ENCODE peak calls at places on chromosome 20, in five cellular contexts. One of them, this sample, is unnamed.
A peak's percentile ranks its signal among the peaks of the same experiment; 100 is the strongest.

GRCh38 chr20:8131598-8132014 is 460 bp upstream of the PLCB1 start:
- DNase-seq in neural crest cell: no peak
- DNase-seq in cardiac fibroblast: peak; percentile 62
- DNase-seq in colonic mucosa: no peak
- DNase-seq in right atrium auricular region: no peak
- DNase-seq in this sample: no peak

GRCh38 chr20:53845980-53846379 is 224.4 kb downstream of the BCAS1 start:
- DNase-seq in right atrium auricular region: no peak
- DNase-seq in colonic mucosa: no peak
- DNase-seq in neural crest cell: no peak
- DNase-seq in cardiac fibroblast: no peak
- DNase-seq in this sample: no peak

GRCh38 chr20:57507477-57507876 is 17.5 kb downstream of the CTCFL start:
- DNase-seq in cardiac fibroblast: peak; percentile 6
- DNase-seq in neural crest cell: no peak
- DNase-seq in right atrium auricular region: no peak
- DNase-seq in colonic mucosa: no peak
- DNase-seq in this sample: peak; percentile 23

GRCh38 chr20:64225828-64226598 is 29.5 kb upstream of the PCMTD2 start:
- DNase-seq in cardiac fibroblast: no peak
- DNase-seq in right atrium auricular region: no peak
- DNase-seq in colonic mucosa: no peak
- DNase-seq in neural crest cell: no peak
- DNase-seq in this sample: no peak

GRCh38 chr20:47777220-47777619 is 8.1 kb downstream of the SULF2 start:
- DNase-seq in colonic mucosa: no peak
- DNase-seq in neural crest cell: no peak
- DNase-seq in right atrium auricular region: no peak
- DNase-seq in cardiac fibroblast: no peak
- DNase-seq in this sample: no peak

GRCh38 chr20:59618131-59618530 is 13.8 kb downstream of the PHACTR3 start:
- DNase-seq in neural crest cell: no peak
- DNase-seq in cardiac fibroblast: no peak
- DNase-seq in colonic mucosa: no peak
- DNase-seq in right atrium auricular region: no peak
- DNase-seq in this sample: no peak

GRCh38 chr20:37651932-37652331 is 41.9 kb upstream of the CTNNBL1 start:
- DNase-seq in cardiac fibroblast: peak; percentile 15
- DNase-seq in right atrium auricular region: no peak
- DNase-seq in neural crest cell: no peak
- DNase-seq in colonic mucosa: no peak
- DNase-seq in this sample: peak; percentile 52

GRCh38 chr20:47680804-47681529 is 104.3 kb downstream of the SULF2 start:
- DNase-seq in neural crest cell: no peak
- DNase-seq in colonic mucosa: no peak
- DNase-seq in right atrium auricular region: no peak
- DNase-seq in cardiac fibroblast: no peak
- DNase-seq in this sample: no peak

GRCh38 chr20:1624811-1625690 is 5.2 kb upstream of the SIRPB1 start:
- DNase-seq in right atrium auricular region: no peak
- DNase-seq in cardiac fibroblast: no peak
- DNase-seq in colonic mucosa: no peak
- DNase-seq in neural crest cell: no peak
- DNase-seq in this sample: no peak

GRCh38 chr20:22977047-22977785 is 57.9 kb upstream of the SSTR4 start:
- DNase-seq in colonic mucosa: no peak
- DNase-seq in neural crest cell: no peak
- DNase-seq in cardiac fibroblast: no peak
- DNase-seq in right atrium auricular region: peak; percentile 65
- DNase-seq in this sample: no peak

GRCh38 chr20:48180039-48180438 is 394.8 kb upstream of the SULF2 start:
- DNase-seq in neural crest cell: no peak
- DNase-seq in colonic mucosa: no peak
- DNase-seq in right atrium auricular region: no peak
- DNase-seq in cardiac fibroblast: peak; percentile 15
- DNase-seq in this sample: peak; percentile 68

GRCh38 chr20:1154734-1155133 is 30.0 kb downstream of the TMEM74B start:
- DNase-seq in right atrium auricular region: no peak
- DNase-seq in cardiac fibroblast: no peak
- DNase-seq in colonic mucosa: no peak
- DNase-seq in neural crest cell: no peak
- DNase-seq in this sample: no peak

GRCh38 chr20:22686097-22686496 is 101.7 kb upstream of the FOXA2 start:
- DNase-seq in neural crest cell: peak; percentile 34
- DNase-seq in cardiac fibroblast: peak; percentile 73
- DNase-seq in right atrium auricular region: no peak
- DNase-seq in colonic mucosa: peak; percentile 69
- DNase-seq in this sample: peak; percentile 62

GRCh38 chr20:2840967-2841531 is 504 bp downstream of the VPS16 start:
- DNase-seq in cardiac fibroblast: peak; percentile 62
- DNase-seq in right atrium auricular region: peak; percentile 80
- DNase-seq in neural crest cell: peak; percentile 38
- DNase-seq in colonic mucosa: peak; percentile 49
- DNase-seq in this sample: no peak

GRCh38 chr20:47791084-47791599 is 5.9 kb upstream of the SULF2 start:
- DNase-seq in neural crest cell: no peak
- DNase-seq in cardiac fibroblast: no peak
- DNase-seq in right atrium auricular region: no peak
- DNase-seq in colonic mucosa: no peak
- DNase-seq in this sample: peak; percentile 88

GRCh38 chr20:57654363-57654997 is 34.3 kb upstream of the ZBP1 start:
- DNase-seq in right atrium auricular region: peak; percentile 64
- DNase-seq in cardiac fibroblast: peak; percentile 69
- DNase-seq in colonic mucosa: peak; percentile 61
- DNase-seq in neural crest cell: peak; percentile 50
- DNase-seq in this sample: peak; percentile 56

GRCh38 chr20:644692-645317 is 8.2 kb downstream of the SRXN1 start:
- DNase-seq in cardiac fibroblast: no peak
- DNase-seq in colonic mucosa: no peak
- DNase-seq in right atrium auricular region: no peak
- DNase-seq in neural crest cell: no peak
- DNase-seq in this sample: no peak

GRCh38 chr20:60137657-60138245 is 179.5 kb downstream of the CDH26 start:
- DNase-seq in right atrium auricular region: no peak
- DNase-seq in neural crest cell: peak; percentile 14
- DNase-seq in colonic mucosa: peak; percentile 38
- DNase-seq in cardiac fibroblast: peak; percentile 46
- DNase-seq in this sample: peak; percentile 65

GRCh38 chr20:23519556-23519955 is 28.6 kb downstream of the CST8 start:
- DNase-seq in neural crest cell: no peak
- DNase-seq in cardiac fibroblast: no peak
- DNase-seq in right atrium auricular region: no peak
- DNase-seq in colonic mucosa: no peak
- DNase-seq in this sample: no peak

GRCh38 chr20:59122377-59122932 is 41.2 kb upstream of the ZNF831 start:
- DNase-seq in neural crest cell: no peak
- DNase-seq in right atrium auricular region: no peak
- DNase-seq in cardiac fibroblast: no peak
- DNase-seq in colonic mucosa: no peak
- DNase-seq in this sample: no peak

GRCh38 chr20:58992911-58993310 is 11.9 kb downstream of the NELFCD start:
- DNase-seq in neural crest cell: no peak
- DNase-seq in colonic mucosa: no peak
- DNase-seq in cardiac fibroblast: no peak
- DNase-seq in right atrium auricular region: no peak
- DNase-seq in this sample: no peak

GRCh38 chr20:22226849-22227248 is 357.5 kb downstream of the FOXA2 start:
- DNase-seq in colonic mucosa: no peak
- DNase-seq in right atrium auricular region: no peak
- DNase-seq in cardiac fibroblast: no peak
- DNase-seq in neural crest cell: no peak
- DNase-seq in this sample: no peak

GRCh38 chr20:58511364-58511763 is 3.8 kb downstream of the APCDD1L start:
- DNase-seq in right atrium auricular region: no peak
- DNase-seq in colonic mucosa: no peak
- DNase-seq in cardiac fibroblast: peak; percentile 74
- DNase-seq in neural crest cell: no peak
- DNase-seq in this sample: peak; percentile 14

GRCh38 chr20:57288676-57289075 is 22.2 kb upstream of the BMP7 start:
- DNase-seq in colonic mucosa: no peak
- DNase-seq in right atrium auricular region: no peak
- DNase-seq in neural crest cell: no peak
- DNase-seq in cardiac fibroblast: no peak
- DNase-seq in this sample: no peak

GRCh38 chr20:22379472-22379871 is 204.9 kb downstream of the FOXA2 start:
- DNase-seq in right atrium auricular region: no peak
- DNase-seq in neural crest cell: no peak
- DNase-seq in colonic mucosa: no peak
- DNase-seq in cardiac fibroblast: peak; percentile 65
- DNase-seq in this sample: peak; percentile 99

GRCh38 chr20:38369387-38369786 is 23.1 kb downstream of the LBP start:
- DNase-seq in colonic mucosa: no peak
- DNase-seq in cardiac fibroblast: peak; percentile 28
- DNase-seq in right atrium auricular region: no peak
- DNase-seq in neural crest cell: no peak
- DNase-seq in this sample: no peak

GRCh38 chr20:17816804-17817590 is 117.2 kb downstream of the BANF2 start:
- DNase-seq in right atrium auricular region: no peak
- DNase-seq in cardiac fibroblast: no peak
- DNase-seq in colonic mucosa: no peak
- DNase-seq in neural crest cell: no peak
- DNase-seq in this sample: no peak

GRCh38 chr20:57991211-57991841 is 237.1 kb downstream of the ANKRD60 start:
- DNase-seq in right atrium auricular region: no peak
- DNase-seq in neural crest cell: no peak
- DNase-seq in colonic mucosa: peak; percentile 52
- DNase-seq in cardiac fibroblast: no peak
- DNase-seq in this sample: peak; percentile 92

DNA sequence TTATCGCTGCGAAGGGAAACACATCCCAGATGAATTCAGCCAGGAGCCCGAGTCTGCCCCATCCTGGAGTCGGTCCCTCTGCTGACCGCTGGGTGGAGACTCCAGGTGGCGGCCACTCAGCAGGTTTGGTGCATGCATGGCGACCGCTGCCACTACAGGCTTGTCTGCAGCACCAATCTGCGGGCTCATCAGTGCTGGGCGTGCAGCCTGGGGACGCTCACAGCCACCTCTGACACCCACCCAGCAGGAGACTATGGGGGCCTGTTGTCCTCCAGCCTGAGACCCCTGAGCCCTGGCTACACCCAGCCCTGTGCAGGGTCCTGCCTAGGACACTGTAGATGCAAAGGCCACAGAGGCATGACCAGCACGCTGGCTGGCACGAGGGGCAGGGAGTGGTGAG is 40.5 kb upstream of the GATA5 start:
- DNase-seq in neural crest cell: no peak
- DNase-seq in right atrium auricular region: no peak
- DNase-seq in colonic mucosa: no peak
- DNase-seq in cardiac fibroblast: no peak
- DNase-seq in this sample: peak; percentile 40
- TF ChIP-seq CTCF in neural crest cell: peak; percentile 48
- TF ChIP-seq CTCF in right atrium auricular region: no peak
- TF ChIP-seq CTCF in colonic mucosa: no peak
- TF ChIP-seq CTCF in cardiac fibroblast: peak; percentile 38
- TF ChIP-seq CTCF in this sample: peak; percentile 23

GRCh38 chr20:50278684-50279531 is 88.3 kb downstream of the CEBPB start:
- DNase-seq in cardiac fibroblast: peak; percentile 59
- DNase-seq in colonic mucosa: peak; percentile 73
- DNase-seq in right atrium auricular region: peak; percentile 90
- DNase-seq in neural crest cell: no peak
- DNase-seq in this sample: peak; percentile 70
- TF ChIP-seq CTCF in cardiac fibroblast: peak; percentile 47
- TF ChIP-seq CTCF in colonic mucosa: peak; percentile 43
- TF ChIP-seq CTCF in right atrium auricular region: peak; percentile 14
- TF ChIP-seq CTCF in neural crest cell: no peak
- TF ChIP-seq CTCF in this sample: peak; percentile 39

GRCh38 chr20:35079472-35080347 is 12.9 kb downstream of the TRPC4AP start:
- DNase-seq in right atrium auricular region: no peak
- DNase-seq in cardiac fibroblast: no peak
- DNase-seq in colonic mucosa: no peak
- DNase-seq in neural crest cell: no peak
- DNase-seq in this sample: no peak

GRCh38 chr20:35077872-35078271 is 14.7 kb downstream of the TRPC4AP start:
- DNase-seq in cardiac fibroblast: no peak
- DNase-seq in right atrium auricular region: no peak
- DNase-seq in colonic mucosa: no peak
- DNase-seq in neural crest cell: no peak
- DNase-seq in this sample: no peak

GRCh38 chr20:35077341-35077740 is 15.3 kb downstream of the TRPC4AP start:
- DNase-seq in neural crest cell: no peak
- DNase-seq in cardiac fibroblast: no peak
- DNase-seq in right atrium auricular region: no peak
- DNase-seq in colonic mucosa: no peak
- DNase-seq in this sample: no peak
- TF ChIP-seq CTCF in neural crest cell: no peak
- TF ChIP-seq CTCF in cardiac fibroblast: no peak
- TF ChIP-seq CTCF in right atrium auricular region: no peak
- TF ChIP-seq CTCF in colonic mucosa: no peak
- TF ChIP-seq CTCF in this sample: no peak

GRCh38 chr20:39778847-39779641 is 816.9 kb downstream of the DHX35 start:
- DNase-seq in cardiac fibroblast: no peak
- DNase-seq in colonic mucosa: no peak
- DNase-seq in right atrium auricular region: no peak
- DNase-seq in neural crest cell: no peak
- DNase-seq in this sample: no peak
- TF ChIP-seq CTCF in cardiac fibroblast: no peak
- TF ChIP-seq CTCF in colonic mucosa: no peak
- TF ChIP-seq CTCF in right atrium auricular region: no peak
- TF ChIP-seq CTCF in neural crest cell: no peak
- TF ChIP-seq CTCF in this sample: no peak

GRCh38 chr20:62141397-62142251 is 1.6 kb downstream of the PSMA7 start:
- DNase-seq in cardiac fibroblast: peak; percentile 60
- DNase-seq in colonic mucosa: no peak
- DNase-seq in right atrium auricular region: no peak
- DNase-seq in neural crest cell: no peak
- DNase-seq in this sample: peak; percentile 42
- TF ChIP-seq CTCF in cardiac fibroblast: peak; percentile 39
- TF ChIP-seq CTCF in colonic mucosa: no peak
- TF ChIP-seq CTCF in right atrium auricular region: no peak
- TF ChIP-seq CTCF in neural crest cell: peak; percentile 46
- TF ChIP-seq CTCF in this sample: no peak

DNA sequence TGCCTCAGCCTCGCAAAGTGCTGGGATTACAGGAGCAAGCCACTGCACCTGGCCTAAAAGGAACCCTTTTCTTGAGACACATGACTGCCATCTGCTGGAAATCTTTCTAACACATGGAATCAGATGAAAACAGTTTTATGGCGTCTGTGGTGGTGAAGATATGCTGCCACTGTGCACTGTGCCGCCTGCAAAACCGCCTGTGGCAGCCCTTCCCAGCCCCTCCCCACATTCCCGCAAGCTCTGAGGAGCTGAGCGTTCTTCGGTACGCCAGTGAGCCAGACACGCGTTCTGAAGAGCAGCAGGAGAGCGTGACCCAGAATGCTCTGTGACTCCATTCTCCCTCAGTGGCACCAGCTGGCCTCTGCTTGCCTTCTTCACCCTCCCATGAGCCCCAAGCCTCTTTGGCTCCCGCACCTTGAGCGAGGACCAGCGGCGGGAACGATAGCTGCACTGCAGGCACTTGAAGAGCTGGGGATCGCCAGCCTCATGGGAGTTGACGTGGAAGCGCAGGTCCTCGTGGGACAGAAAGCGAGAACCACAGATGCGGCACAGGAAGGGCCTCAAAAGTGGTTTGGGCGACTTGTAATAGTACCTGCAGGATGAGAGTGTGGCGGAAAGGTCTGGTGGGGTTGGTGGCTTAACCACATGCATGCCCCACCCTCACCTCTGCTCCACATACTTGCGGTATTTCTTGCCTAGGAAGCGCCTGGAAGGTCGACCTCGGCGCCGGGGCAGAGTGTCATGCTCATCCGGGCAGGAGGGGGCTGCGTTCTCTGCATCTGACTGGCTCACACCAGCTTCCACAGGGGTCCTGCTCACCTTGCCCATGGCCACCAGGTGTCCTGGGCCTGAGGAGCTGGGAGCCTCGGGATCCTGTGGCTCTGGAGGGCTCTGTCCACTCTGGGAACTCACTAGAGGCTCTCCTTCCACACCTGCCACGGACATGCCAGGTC is 8.7 kb downstream of the ZNF335 start:
- DNase-seq in neural crest cell: no peak
- DNase-seq in colonic mucosa: no peak
- DNase-seq in right atrium auricular region: no peak
- DNase-seq in cardiac fibroblast: peak; percentile 58
- DNase-seq in this sample: peak; percentile 63
- TF ChIP-seq CTCF in neural crest cell: peak; percentile 58
- TF ChIP-seq CTCF in colonic mucosa: peak; percentile 35
- TF ChIP-seq CTCF in right atrium auricular region: no peak
- TF ChIP-seq CTCF in cardiac fibroblast: no peak
- TF ChIP-seq CTCF in this sample: peak; percentile 44